ENCODE peak calls at places on chromosomes 16 and 17, in six cellular contexts. P is lung, C is tibial artery, Z is psoas muscle, N is cardiac muscle cell, L is AG09319. F is an unnamed sample.

GRCh38 chr17:78763561-78763960 is 18.5 kb downstream of the CYTH1 start:
- DNase-seq in P (no peak), N (no peak), Z (no peak), L (no peak), C (no peak), F (peak)

GRCh38 chr17:82602986-82603385 is 45.3 kb downstream of the WDR45B start:
- DNase-seq in C (no peak), Z (no peak), L (no peak), N (no peak), P (no peak), F (peak)

GRCh38 chr17:50865060-50865867 is 890 bp downstream of the TOB1 start:
- DNase-seq in L (no peak), Z (peak), N (peak), C (peak), P (peak), F (peak)

GRCh38 chr16:4414187-4414909 is 2.0 kb downstream of the CORO7 start:
- DNase-seq in N (no peak), P (no peak), C (no peak), L (no peak), Z (no peak), F (no peak)

GRCh38 chr16:1556254-1556653 is 22.8 kb downstream of the TMEM204 start:
- DNase-seq in P (no peak), C (no peak), N (no peak), Z (peak), L (no peak), F (no peak)

GRCh38 chr17:64323774-64324173 is 60.7 kb upstream of the TEX2 start:
- DNase-seq in L (no peak), C (no peak), P (no peak), Z (no peak), N (no peak), F (no peak)

GRCh38 chr16:2739555-2740435 is 12.6 kb upstream of the SRRM2 start:
- DNase-seq in N (no peak), P (no peak), C (no peak), Z (no peak), L (no peak), F (no peak)

GRCh38 chr17:43891851-43892671 is 15.3 kb downstream of the MPP2 start:
- DNase-seq in C (no peak), P (no peak), L (peak), Z (no peak), N (no peak), F (no peak)

GRCh38 chr16:19203374-19203966 is 35.4 kb downstream of the SYT17 start:
- DNase-seq in C (no peak), Z (no peak), N (no peak), P (peak), L (no peak), F (no peak)

GRCh38 chr16:48330847-48331204 is 54.4 kb downstream of the SIAH1 start:
- DNase-seq in N (no peak), C (no peak), Z (no peak), P (no peak), L (no peak), F (no peak)

GRCh38 chr16:90081606-90081970 is 4.5 kb upstream of the PRDM7 start:
- DNase-seq in P (no peak), Z (no peak), C (no peak), N (peak), L (no peak), F (no peak)
- TF ChIP-seq CTCF in P (no peak), Z (no peak), C (no peak), N (no peak), L (no peak), F (no peak)

GRCh38 chr17:61000911-61001310 is 323.3 kb downstream of the BCAS3 start:
- DNase-seq in L (peak), C (no peak), N (peak), Z (no peak), P (no peak), F (peak)
- TF ChIP-seq CTCF in L (peak), C (no peak), N (peak), Z (no peak), P (no peak), F (peak)

GRCh38 chr16:87380875-87381274 is 2.7 kb downstream of the FBXO31 start:
- DNase-seq in L (no peak), P (no peak), N (peak), Z (no peak), C (no peak), F (no peak)
- TF ChIP-seq CTCF in L (no peak), P (no peak), N (no peak), Z (peak), C (no peak), F (peak)

GRCh38 chr16:57727610-57728009 is 8.0 kb upstream of the KATNB1 start:
- DNase-seq in N (no peak), L (no peak), P (no peak), C (no peak), Z (no peak), F (no peak)
- TF ChIP-seq CTCF in N (no peak), L (no peak), P (no peak), C (no peak), Z (no peak), F (no peak)

GRCh38 chr16:85699224-85699558 is 10.4 kb upstream of the GINS2 start:
- DNase-seq in Z (no peak), L (no peak), N (no peak), P (no peak), C (no peak), F (no peak)
- TF ChIP-seq CTCF in Z (no peak), L (no peak), N (no peak), P (no peak), C (no peak), F (no peak)